ENCODE peak calls at places on chromosomes 12 and 14, in eight cellular contexts. One of them, this sample, is unnamed.

GRCh38 chr14:102626530-102626929 is 34.1 kb downstream of the RCOR1 start:
- DNase-seq in fibroblast of pulmonary artery: no peak
- DNase-seq in mesendoderm: no peak
- DNase-seq in activated CD4-positive, alpha-beta T cell treated with anti-CD3 and anti-CD28 coated beads, Interleukin-2, amount 50 U/mL, for 1 hour: no peak
- DNase-seq in T-helper 9 cell: no peak
- DNase-seq in A549: no peak
- DNase-seq in tibial artery: no peak
- DNase-seq in LHCN-M2: no peak
- DNase-seq in this sample: no peak

GRCh38 chr12:74725154-74725553 is 187.5 kb downstream of the ATXN7L3B start:
- DNase-seq in fibroblast of pulmonary artery: peak
- DNase-seq in mesendoderm: no peak
- DNase-seq in activated CD4-positive, alpha-beta T cell treated with anti-CD3 and anti-CD28 coated beads, Interleukin-2, amount 50 U/mL, for 1 hour: no peak
- DNase-seq in T-helper 9 cell: no peak
- DNase-seq in A549: no peak
- DNase-seq in tibial artery: no peak
- DNase-seq in LHCN-M2: no peak
- DNase-seq in this sample: peak

GRCh38 chr14:79473676-79474075 is 737.6 kb downstream of the DIO2 start:
- DNase-seq in fibroblast of pulmonary artery: no peak
- DNase-seq in mesendoderm: no peak
- DNase-seq in activated CD4-positive, alpha-beta T cell treated with anti-CD3 and anti-CD28 coated beads, Interleukin-2, amount 50 U/mL, for 1 hour: no peak
- DNase-seq in T-helper 9 cell: no peak
- DNase-seq in A549: no peak
- DNase-seq in tibial artery: no peak
- DNase-seq in LHCN-M2: no peak
- DNase-seq in this sample: no peak

GRCh38 chr14:99961826-99962518 is 103.2 kb upstream of the EVL start:
- DNase-seq in fibroblast of pulmonary artery: no peak
- DNase-seq in mesendoderm: no peak
- DNase-seq in activated CD4-positive, alpha-beta T cell treated with anti-CD3 and anti-CD28 coated beads, Interleukin-2, amount 50 U/mL, for 1 hour: no peak
- DNase-seq in T-helper 9 cell: no peak
- DNase-seq in A549: no peak
- DNase-seq in tibial artery: no peak
- DNase-seq in LHCN-M2: no peak
- DNase-seq in this sample: no peak

GRCh38 chr14:20662968-20663731 is 21.2 kb upstream of the RNASE4 start:
- DNase-seq in fibroblast of pulmonary artery: peak
- DNase-seq in mesendoderm: peak
- DNase-seq in activated CD4-positive, alpha-beta T cell treated with anti-CD3 and anti-CD28 coated beads, Interleukin-2, amount 50 U/mL, for 1 hour: peak
- DNase-seq in T-helper 9 cell: peak
- DNase-seq in A549: peak
- DNase-seq in tibial artery: peak
- DNase-seq in LHCN-M2: peak
- DNase-seq in this sample: peak

GRCh38 chr14:57302883-57303282 is 34.1 kb downstream of the AP5M1 start:
- DNase-seq in fibroblast of pulmonary artery: peak
- DNase-seq in mesendoderm: no peak
- DNase-seq in activated CD4-positive, alpha-beta T cell treated with anti-CD3 and anti-CD28 coated beads, Interleukin-2, amount 50 U/mL, for 1 hour: no peak
- DNase-seq in T-helper 9 cell: no peak
- DNase-seq in A549: no peak
- DNase-seq in tibial artery: no peak
- DNase-seq in LHCN-M2: no peak
- DNase-seq in this sample: no peak

GRCh38 chr14:22449612-22449930 is 139.5 kb downstream of the DAD1 start:
- DNase-seq in fibroblast of pulmonary artery: no peak
- DNase-seq in mesendoderm: no peak
- DNase-seq in activated CD4-positive, alpha-beta T cell treated with anti-CD3 and anti-CD28 coated beads, Interleukin-2, amount 50 U/mL, for 1 hour: no peak
- DNase-seq in T-helper 9 cell: no peak
- DNase-seq in A549: no peak
- DNase-seq in tibial artery: no peak
- DNase-seq in LHCN-M2: no peak
- DNase-seq in this sample: no peak

GRCh38 chr14:77124345-77125274 is 17.0 kb downstream of the ZDHHC22 start:
- DNase-seq in fibroblast of pulmonary artery: peak
- DNase-seq in mesendoderm: peak
- DNase-seq in activated CD4-positive, alpha-beta T cell treated with anti-CD3 and anti-CD28 coated beads, Interleukin-2, amount 50 U/mL, for 1 hour: peak
- DNase-seq in T-helper 9 cell: peak
- DNase-seq in A549: no peak
- DNase-seq in tibial artery: no peak
- DNase-seq in LHCN-M2: no peak
- DNase-seq in this sample: peak

GRCh38 chr12:95117178-95117599 is 43.8 kb upstream of the NR2C1 start:
- DNase-seq in fibroblast of pulmonary artery: peak
- DNase-seq in mesendoderm: peak
- DNase-seq in activated CD4-positive, alpha-beta T cell treated with anti-CD3 and anti-CD28 coated beads, Interleukin-2, amount 50 U/mL, for 1 hour: peak
- DNase-seq in T-helper 9 cell: peak
- DNase-seq in A549: peak
- DNase-seq in tibial artery: peak
- DNase-seq in LHCN-M2: peak
- DNase-seq in this sample: peak

GRCh38 chr12:67270622-67271021 is 1.5 kb downstream of the CAND1 start:
- DNase-seq in fibroblast of pulmonary artery: no peak
- DNase-seq in mesendoderm: no peak
- DNase-seq in activated CD4-positive, alpha-beta T cell treated with anti-CD3 and anti-CD28 coated beads, Interleukin-2, amount 50 U/mL, for 1 hour: no peak
- DNase-seq in T-helper 9 cell: no peak
- DNase-seq in A549: no peak
- DNase-seq in tibial artery: no peak
- DNase-seq in LHCN-M2: no peak
- DNase-seq in this sample: no peak

GRCh38 chr12:122855071-122855829 is 20.0 kb downstream of the HIP1R start:
- DNase-seq in fibroblast of pulmonary artery: no peak
- DNase-seq in mesendoderm: no peak
- DNase-seq in activated CD4-positive, alpha-beta T cell treated with anti-CD3 and anti-CD28 coated beads, Interleukin-2, amount 50 U/mL, for 1 hour: no peak
- DNase-seq in T-helper 9 cell: no peak
- DNase-seq in A549: no peak
- DNase-seq in tibial artery: no peak
- DNase-seq in LHCN-M2: no peak
- DNase-seq in this sample: no peak

GRCh38 chr14:32933943-32934890 is 4.5 kb upstream of the NPAS3 start:
- DNase-seq in fibroblast of pulmonary artery: peak
- DNase-seq in mesendoderm: peak
- DNase-seq in activated CD4-positive, alpha-beta T cell treated with anti-CD3 and anti-CD28 coated beads, Interleukin-2, amount 50 U/mL, for 1 hour: no peak
- DNase-seq in T-helper 9 cell: no peak
- DNase-seq in A549: no peak
- DNase-seq in tibial artery: no peak
- DNase-seq in LHCN-M2: no peak
- DNase-seq in this sample: peak

GRCh38 chr12:93682846-93683261 is 5.7 kb downstream of the CRADD start:
- DNase-seq in fibroblast of pulmonary artery: no peak
- DNase-seq in mesendoderm: peak
- DNase-seq in activated CD4-positive, alpha-beta T cell treated with anti-CD3 and anti-CD28 coated beads, Interleukin-2, amount 50 U/mL, for 1 hour: no peak
- DNase-seq in T-helper 9 cell: no peak
- DNase-seq in A549: no peak
- DNase-seq in tibial artery: no peak
- DNase-seq in LHCN-M2: no peak
- DNase-seq in this sample: no peak

GRCh38 chr12:122830517-122831214 is 4.6 kb upstream of the HIP1R start:
- DNase-seq in fibroblast of pulmonary artery: peak
- DNase-seq in mesendoderm: peak
- DNase-seq in activated CD4-positive, alpha-beta T cell treated with anti-CD3 and anti-CD28 coated beads, Interleukin-2, amount 50 U/mL, for 1 hour: no peak
- DNase-seq in T-helper 9 cell: no peak
- DNase-seq in A549: peak
- DNase-seq in tibial artery: no peak
- DNase-seq in LHCN-M2: peak
- DNase-seq in this sample: peak

GRCh38 chr12:113299619-113300237 is 35.2 kb downstream of the SLC8B1 start:
- DNase-seq in fibroblast of pulmonary artery: peak
- DNase-seq in mesendoderm: peak
- DNase-seq in activated CD4-positive, alpha-beta T cell treated with anti-CD3 and anti-CD28 coated beads, Interleukin-2, amount 50 U/mL, for 1 hour: no peak
- DNase-seq in T-helper 9 cell: no peak
- DNase-seq in A549: peak
- DNase-seq in tibial artery: peak
- DNase-seq in LHCN-M2: peak
- DNase-seq in this sample: peak

GRCh38 chr12:95767703-95768102 is 22.9 kb downstream of the NTN4 start:
- DNase-seq in fibroblast of pulmonary artery: no peak
- DNase-seq in mesendoderm: no peak
- DNase-seq in activated CD4-positive, alpha-beta T cell treated with anti-CD3 and anti-CD28 coated beads, Interleukin-2, amount 50 U/mL, for 1 hour: no peak
- DNase-seq in T-helper 9 cell: no peak
- DNase-seq in A549: no peak
- DNase-seq in tibial artery: no peak
- DNase-seq in LHCN-M2: peak
- DNase-seq in this sample: no peak

GRCh38 chr12:52207895-52208294 is 16.1 kb upstream of the KRT80 start:
- DNase-seq in fibroblast of pulmonary artery: peak
- DNase-seq in mesendoderm: no peak
- DNase-seq in activated CD4-positive, alpha-beta T cell treated with anti-CD3 and anti-CD28 coated beads, Interleukin-2, amount 50 U/mL, for 1 hour: no peak
- DNase-seq in T-helper 9 cell: no peak
- DNase-seq in A549: no peak
- DNase-seq in tibial artery: peak
- DNase-seq in LHCN-M2: peak
- DNase-seq in this sample: peak

GRCh38 chr14:79914595-79914994 is 296.7 kb downstream of the DIO2 start:
- DNase-seq in fibroblast of pulmonary artery: no peak
- DNase-seq in mesendoderm: no peak
- DNase-seq in activated CD4-positive, alpha-beta T cell treated with anti-CD3 and anti-CD28 coated beads, Interleukin-2, amount 50 U/mL, for 1 hour: no peak
- DNase-seq in T-helper 9 cell: no peak
- DNase-seq in A549: no peak
- DNase-seq in tibial artery: no peak
- DNase-seq in LHCN-M2: no peak
- DNase-seq in this sample: no peak

GRCh38 chr12:131105736-131106356 is 152.1 kb downstream of the ADGRD1 start:
- DNase-seq in fibroblast of pulmonary artery: no peak
- DNase-seq in mesendoderm: no peak
- DNase-seq in activated CD4-positive, alpha-beta T cell treated with anti-CD3 and anti-CD28 coated beads, Interleukin-2, amount 50 U/mL, for 1 hour: peak
- DNase-seq in T-helper 9 cell: no peak
- DNase-seq in A549: no peak
- DNase-seq in tibial artery: peak
- DNase-seq in LHCN-M2: no peak
- DNase-seq in this sample: no peak

GRCh38 chr14:32399920-32400319 is 70.8 kb downstream of the AKAP6 start:
- DNase-seq in fibroblast of pulmonary artery: no peak
- DNase-seq in mesendoderm: no peak
- DNase-seq in activated CD4-positive, alpha-beta T cell treated with anti-CD3 and anti-CD28 coated beads, Interleukin-2, amount 50 U/mL, for 1 hour: no peak
- DNase-seq in T-helper 9 cell: no peak
- DNase-seq in A549: no peak
- DNase-seq in tibial artery: no peak
- DNase-seq in LHCN-M2: no peak
- DNase-seq in this sample: no peak

GRCh38 chr12:32659908-32660440 is 19.1 kb upstream of the DNM1L start:
- DNase-seq in fibroblast of pulmonary artery: no peak
- DNase-seq in mesendoderm: peak
- DNase-seq in activated CD4-positive, alpha-beta T cell treated with anti-CD3 and anti-CD28 coated beads, Interleukin-2, amount 50 U/mL, for 1 hour: no peak
- DNase-seq in T-helper 9 cell: no peak
- DNase-seq in A549: no peak
- DNase-seq in tibial artery: no peak
- DNase-seq in LHCN-M2: no peak
- DNase-seq in this sample: no peak

GRCh38 chr12:2833810-2834209 is 1.0 kb downstream of the NRIP2 start:
- DNase-seq in fibroblast of pulmonary artery: peak
- DNase-seq in mesendoderm: no peak
- DNase-seq in activated CD4-positive, alpha-beta T cell treated with anti-CD3 and anti-CD28 coated beads, Interleukin-2, amount 50 U/mL, for 1 hour: no peak
- DNase-seq in T-helper 9 cell: no peak
- DNase-seq in A549: no peak
- DNase-seq in tibial artery: no peak
- DNase-seq in LHCN-M2: no peak
- DNase-seq in this sample: no peak

GRCh38 chr12:9077576-9078031 is 38.1 kb downstream of the A2M start:
- DNase-seq in fibroblast of pulmonary artery: no peak
- DNase-seq in mesendoderm: no peak
- DNase-seq in activated CD4-positive, alpha-beta T cell treated with anti-CD3 and anti-CD28 coated beads, Interleukin-2, amount 50 U/mL, for 1 hour: no peak
- DNase-seq in T-helper 9 cell: no peak
- DNase-seq in A549: no peak
- DNase-seq in tibial artery: no peak
- DNase-seq in LHCN-M2: no peak
- DNase-seq in this sample: no peak

GRCh38 chr14:95514131-95515079 is 2.0 kb downstream of the SYNE3 start:
- DNase-seq in fibroblast of pulmonary artery: no peak
- DNase-seq in mesendoderm: peak
- DNase-seq in activated CD4-positive, alpha-beta T cell treated with anti-CD3 and anti-CD28 coated beads, Interleukin-2, amount 50 U/mL, for 1 hour: no peak
- DNase-seq in T-helper 9 cell: no peak
- DNase-seq in A549: no peak
- DNase-seq in tibial artery: no peak
- DNase-seq in LHCN-M2: no peak
- DNase-seq in this sample: no peak

GRCh38 chr12:72323881-72324280 is 51.7 kb downstream of the TRHDE start:
- DNase-seq in fibroblast of pulmonary artery: no peak
- DNase-seq in mesendoderm: no peak
- DNase-seq in activated CD4-positive, alpha-beta T cell treated with anti-CD3 and anti-CD28 coated beads, Interleukin-2, amount 50 U/mL, for 1 hour: no peak
- DNase-seq in T-helper 9 cell: no peak
- DNase-seq in A549: no peak
- DNase-seq in tibial artery: no peak
- DNase-seq in LHCN-M2: no peak
- DNase-seq in this sample: peak

GRCh38 chr14:91127411-91127810 is 13.5 kb downstream of the DGLUCY start:
- DNase-seq in fibroblast of pulmonary artery: no peak
- DNase-seq in mesendoderm: no peak
- DNase-seq in activated CD4-positive, alpha-beta T cell treated with anti-CD3 and anti-CD28 coated beads, Interleukin-2, amount 50 U/mL, for 1 hour: no peak
- DNase-seq in T-helper 9 cell: no peak
- DNase-seq in A549: no peak
- DNase-seq in tibial artery: no peak
- DNase-seq in LHCN-M2: no peak
- DNase-seq in this sample: no peak